ENCODE peak calls at places on chromosome 17, in five cellular contexts. M is left lung, N is foreskin keratinocyte, J is heart right ventricle, X is sigmoid colon. T is an unnamed sample.
A peak's percentile ranks its signal among the peaks of the same experiment; 100 is the strongest.

GRCh38 chr17:28710948-28711722 is 553 bp downstream of the PROCA1 start:
- DNase-seq in M (peak; percentile 97), N (peak; percentile 77), J (peak; percentile 92), X (peak; percentile 94), T (peak; percentile 96)

GRCh38 chr17:44628234-44629188 is 27.8 kb upstream of the MEIOC start:
- DNase-seq in M (no peak), N (no peak), J (peak; percentile 66), X (no peak), T (peak; percentile 59)

GRCh38 chr17:72497915-72498314 is 377.1 kb downstream of the SOX9 start:
- DNase-seq in M (no peak), N (no peak), J (no peak), X (no peak), T (no peak)

GRCh38 chr17:17363638-17364337 is 60.6 kb downstream of the NT5M start:
- DNase-seq in M (peak; percentile 78), N (no peak), J (no peak), X (peak; percentile 44), T (no peak)

GRCh38 chr17:78736526-78737079 is 45.5 kb downstream of the CYTH1 start:
- DNase-seq in M (peak; percentile 94), N (peak; percentile 85), J (peak; percentile 77), X (peak; percentile 80), T (peak; percentile 48)

GRCh38 chr17:48620497-48621139 is 5.5 kb upstream of the HOXB8 start:
- DNase-seq in M (no peak), N (no peak), J (no peak), X (no peak), T (no peak)

GRCh38 chr17:49249292-49249794 is 18.8 kb upstream of the PHOSPHO1 start:
- DNase-seq in M (peak; percentile 79), N (no peak), J (peak; percentile 60), X (no peak), T (no peak)

GRCh38 chr17:28252436-28252835 is 66.6 kb upstream of the TMEM97 start:
- DNase-seq in M (no peak), N (peak; percentile 88), J (no peak), X (no peak), T (no peak)

DNA sequence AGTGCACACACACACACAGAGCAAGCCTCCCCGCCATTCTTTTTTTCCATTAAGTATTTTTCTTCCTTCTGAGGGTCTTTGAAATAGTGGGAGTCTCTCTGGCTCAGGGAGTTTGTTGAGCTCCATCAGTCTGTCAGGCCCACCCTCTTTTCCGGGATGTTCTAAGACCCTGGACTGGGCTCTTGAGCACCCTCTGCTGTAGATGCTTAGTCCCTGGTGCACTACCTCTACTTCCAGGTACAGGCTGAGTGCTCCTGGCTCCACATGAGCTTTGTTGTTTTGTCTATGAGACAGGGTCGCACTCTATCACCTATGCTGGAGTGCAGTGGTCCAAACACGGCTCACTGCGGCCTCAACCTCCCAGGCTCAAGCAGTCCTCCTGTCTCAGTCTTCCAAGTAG is 20.7 kb downstream of the LIMD2 start:
- DNase-seq in M (no peak), N (no peak), J (no peak), X (no peak), T (no peak)
- TF ChIP-seq CTCF in M (no peak), N (no peak), J (no peak), X (no peak), T (no peak)

GRCh38 chr17:51734462-51734861 is 424.1 kb downstream of the CA10 start:
- DNase-seq in M (no peak), N (no peak), J (peak; percentile 23), X (no peak), T (peak; percentile 5)
- TF ChIP-seq CTCF in M (peak; percentile 28), N (peak; percentile 59), J (peak; percentile 47), X (no peak), T (peak; percentile 21)

DNA sequence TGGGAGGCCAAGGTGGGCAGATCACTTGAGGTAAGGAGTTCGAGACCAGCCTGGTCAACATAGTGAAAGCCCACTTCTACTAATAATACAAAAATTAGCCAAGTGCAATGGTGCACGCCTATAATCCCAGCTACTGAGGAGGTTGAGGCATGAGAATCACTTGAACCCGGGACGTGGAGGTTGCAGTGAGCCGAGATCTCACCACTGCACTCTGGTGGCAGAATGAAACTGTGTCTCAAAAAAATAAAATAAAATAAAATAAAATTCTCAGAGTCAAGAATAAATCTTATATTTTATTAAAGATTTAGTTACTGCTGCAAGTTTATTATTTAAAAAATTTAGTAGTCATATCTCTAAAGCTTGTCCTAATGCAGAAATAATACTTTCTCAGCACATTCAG is 29.7 kb downstream of the ARL4D start:
- DNase-seq in M (no peak), N (no peak), J (no peak), X (no peak), T (no peak)
- TF ChIP-seq CTCF in M (no peak), N (peak; percentile 58), J (no peak), X (peak; percentile 33), T (no peak)

GRCh38 chr17:79991924-79992656 is 43.6 kb downstream of the TBC1D16 start:
- DNase-seq in M (peak; percentile 77), N (no peak), J (peak; percentile 58), X (no peak), T (no peak)
- TF ChIP-seq CTCF in M (no peak), N (no peak), J (no peak), X (peak; percentile 33), T (no peak)

GRCh38 chr17:76452646-76453430 is at the start of gene UBE2O:
- DNase-seq in M (peak; percentile 97), N (peak; percentile 52), J (peak; percentile 91), X (peak; percentile 89), T (peak; percentile 98)
- TF ChIP-seq CTCF in M (no peak), N (peak; percentile 71), J (peak; percentile 36), X (peak; percentile 19), T (peak; percentile 64)

GRCh38 chr17:19533036-19533717 is 477 bp upstream of the SLC47A1 start:
- DNase-seq in M (no peak), N (no peak), J (no peak), X (no peak), T (no peak)
- TF ChIP-seq CTCF in M (no peak), N (no peak), J (no peak), X (no peak), T (no peak)

GRCh38 chr17:75632863-75633483 is at the start of gene SMIM5:
- DNase-seq in M (peak; percentile 98), N (peak; percentile 54), J (peak; percentile 91), X (peak; percentile 95), T (peak; percentile 95)
- TF ChIP-seq CTCF in M (peak; percentile 97), N (peak; percentile 96), J (peak; percentile 98), X (peak; percentile 93), T (peak; percentile 94)

DNA sequence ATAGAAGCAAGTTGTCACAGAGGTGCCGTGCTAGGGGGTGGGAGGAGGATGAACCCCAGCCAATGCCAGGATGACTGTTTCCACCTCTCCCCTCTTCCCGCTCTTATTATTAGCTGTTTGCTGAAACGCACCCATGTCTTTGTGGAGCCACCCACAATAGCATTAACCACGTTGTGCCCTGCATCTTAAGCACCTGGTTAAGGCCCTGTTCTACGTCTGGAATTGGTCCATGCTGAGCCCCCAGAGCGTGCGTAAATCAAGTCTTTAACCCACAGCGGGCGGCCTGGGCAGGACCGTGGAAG is 123.7 kb downstream of the MSI2 start:
- DNase-seq in M (no peak), N (no peak), J (no peak), X (no peak), T (no peak)
- TF ChIP-seq CTCF in M (no peak), N (no peak), J (no peak), X (no peak), T (no peak)

GRCh38 chr17:7403902-7404736 is at the start of gene TMEM256:
- DNase-seq in M (peak; percentile 97), N (peak; percentile 99), J (peak; percentile 97), X (peak; percentile 100), T (peak; percentile 97)
- TF ChIP-seq CTCF in M (no peak), N (no peak), J (no peak), X (no peak), T (no peak)

GRCh38 chr17:55722016-55722706 is 503 bp downstream of the TMEM100 start:
- DNase-seq in M (no peak), N (peak; percentile 18), J (no peak), X (no peak), T (no peak)

GRCh38 chr17:55717432-55717831 is 5.2 kb downstream of the TMEM100 start:
- DNase-seq in M (no peak), N (no peak), J (no peak), X (no peak), T (no peak)

GRCh38 chr17:55720917-55721836 is 1.5 kb downstream of the TMEM100 start:
- DNase-seq in M (no peak), N (no peak), J (no peak), X (no peak), T (no peak)

GRCh38 chr17:55722742-55723487 is at the start of gene TMEM100:
- DNase-seq in M (no peak), N (peak; percentile 26), J (no peak), X (peak; percentile 87), T (no peak)

GRCh38 chr17:55717898-55718735 is 4.5 kb downstream of the TMEM100 start:
- DNase-seq in M (peak; percentile 69), N (peak; percentile 43), J (peak; percentile 51), X (peak; percentile 92), T (peak; percentile 24)
- TF ChIP-seq CTCF in M (peak; percentile 77), N (peak; percentile 80), J (peak; percentile 75), X (peak; percentile 73), T (peak; percentile 70)

T was measured in GM20000.